ENCODE peak calls at places on chromosomes 3 and 15, in ten cellular contexts. A, Z, C, N, T, G, V, S, X and E are unnamed samples. For H3K9me3, the result is how much of the 10 kb centered on the place peaks cover.

GRCh38 chr3:190261740-190262139 is 60.5 kb downstream of the CLDN1 start:
- DNase-seq in A (no peak), C (no peak), N (no peak), S (no peak), Z (no peak), T (peak), V (no peak), G (no peak), X (no peak), E (no peak)

GRCh38 chr3:40387895-40388254 is 891 bp downstream of the ENTPD3 start:
- DNase-seq in T (no peak), G (no peak), A (no peak), Z (no peak), X (no peak), C (no peak), V (no peak), N (no peak), S (no peak), E (peak)

GRCh38 chr3:39626198-39626597 is 158.7 kb downstream of the MOBP start:
- DNase-seq in Z (no peak), C (no peak), A (no peak), G (no peak), V (no peak), S (no peak), X (no peak), T (no peak), N (no peak), E (no peak)

GRCh38 chr3:188578579-188579363 is 424.8 kb downstream of the LPP start:
- DNase-seq in Z (peak), S (peak), C (peak), G (peak), V (no peak), X (no peak), A (no peak), T (peak), N (no peak), E (peak)

GRCh38 chr3:100941046-100941445 is 52.2 kb downstream of the ABI3BP start:
- DNase-seq in G (no peak), S (no peak), A (no peak), T (no peak), X (no peak), Z (no peak), V (no peak), C (no peak), N (no peak), E (no peak)

GRCh38 chr3:39809181-39809994 is at the start of gene MYRIP:
- DNase-seq in N (no peak), T (no peak), S (peak), V (peak), A (no peak), C (peak), G (peak), Z (peak), X (no peak), E (peak)

GRCh38 chr3:124860599-124860998 is 26.6 kb downstream of the ITGB5 start:
- DNase-seq in V (peak), G (peak), A (no peak), C (peak), N (peak), X (no peak), Z (peak), T (peak), S (peak), E (peak)

GRCh38 chr3:55449527-55449926 is 37.6 kb downstream of the WNT5A start:
- DNase-seq in T (no peak), N (no peak), Z (no peak), G (no peak), A (no peak), V (no peak), X (no peak), S (no peak), C (no peak), E (no peak)

GRCh38 chr3:70471464-70472342 is 159.3 kb upstream of the MDFIC2 start:
- DNase-seq in S (no peak), T (peak), A (no peak), G (no peak), X (no peak), Z (no peak), N (no peak), C (no peak), V (no peak), E (peak)

GRCh38 chr15:95141486-95141885 is 910.1 kb downstream of the MCTP2 start:
- DNase-seq in X (no peak), A (no peak), T (peak), Z (no peak), V (no peak), C (no peak), N (no peak), S (no peak), G (no peak), E (no peak)

GRCh38 chr3:190807719-190808375 is 54.6 kb downstream of the GMNC start:
- DNase-seq in N (no peak), G (peak), T (no peak), X (no peak), Z (peak), V (peak), A (no peak), C (peak), S (no peak), E (peak)

GRCh38 chr3:171193693-171194092 is 167.2 kb upstream of the SLC2A2 start:
- DNase-seq in V (no peak), S (no peak), N (no peak), G (no peak), T (peak), X (no peak), C (no peak), A (no peak), Z (no peak), E (no peak)

GRCh38 chr3:81173514-81173913 is 587.9 kb downstream of the GBE1 start:
- DNase-seq in T (no peak), Z (no peak), S (no peak), X (no peak), C (no peak), A (no peak), N (no peak), G (no peak), V (no peak), E (no peak)

GRCh38 chr3:152474585-152474984 is 205.9 kb downstream of the MBNL1 start:
- DNase-seq in X (no peak), G (peak), V (no peak), T (peak), C (no peak), Z (peak), A (peak), S (no peak), N (peak), E (no peak)

GRCh38 chr3:196793224-196793623 is 53.6 kb downstream of the PAK2 start:
- DNase-seq in V (no peak), X (no peak), Z (no peak), A (no peak), N (peak), C (no peak), S (no peak), T (peak), G (no peak), E (no peak)

DNA sequence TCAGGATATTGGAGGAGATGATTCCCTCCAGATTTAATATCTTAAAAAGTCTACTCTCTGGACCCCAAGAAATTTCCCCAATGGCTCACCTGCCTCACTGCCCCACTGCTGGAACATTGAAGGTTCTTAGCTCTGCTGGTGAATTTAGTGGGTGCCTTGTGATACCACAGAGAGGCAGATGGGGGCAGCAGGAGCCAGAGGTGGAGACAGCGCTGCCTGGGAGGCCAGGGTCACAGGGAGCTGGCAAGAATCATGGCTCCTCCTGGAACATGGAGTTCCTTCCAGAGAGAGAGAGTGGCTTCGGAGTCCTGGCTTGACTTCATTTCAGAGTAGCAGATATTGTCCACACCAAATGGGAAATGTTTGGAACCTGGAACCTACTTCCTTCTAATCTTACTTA is 263.5 kb upstream of the CFAP20DC start:
- DNase-seq in T (peak), C (peak), V (peak), Z (no peak), A (no peak), N (peak), X (peak), G (no peak), S (peak), E (peak)
- TF ChIP-seq CTCF in T (peak), C (peak), V (no peak), Z (no peak), A (peak), N (peak), X (no peak), G (no peak), S (peak), E (no peak)

DNA sequence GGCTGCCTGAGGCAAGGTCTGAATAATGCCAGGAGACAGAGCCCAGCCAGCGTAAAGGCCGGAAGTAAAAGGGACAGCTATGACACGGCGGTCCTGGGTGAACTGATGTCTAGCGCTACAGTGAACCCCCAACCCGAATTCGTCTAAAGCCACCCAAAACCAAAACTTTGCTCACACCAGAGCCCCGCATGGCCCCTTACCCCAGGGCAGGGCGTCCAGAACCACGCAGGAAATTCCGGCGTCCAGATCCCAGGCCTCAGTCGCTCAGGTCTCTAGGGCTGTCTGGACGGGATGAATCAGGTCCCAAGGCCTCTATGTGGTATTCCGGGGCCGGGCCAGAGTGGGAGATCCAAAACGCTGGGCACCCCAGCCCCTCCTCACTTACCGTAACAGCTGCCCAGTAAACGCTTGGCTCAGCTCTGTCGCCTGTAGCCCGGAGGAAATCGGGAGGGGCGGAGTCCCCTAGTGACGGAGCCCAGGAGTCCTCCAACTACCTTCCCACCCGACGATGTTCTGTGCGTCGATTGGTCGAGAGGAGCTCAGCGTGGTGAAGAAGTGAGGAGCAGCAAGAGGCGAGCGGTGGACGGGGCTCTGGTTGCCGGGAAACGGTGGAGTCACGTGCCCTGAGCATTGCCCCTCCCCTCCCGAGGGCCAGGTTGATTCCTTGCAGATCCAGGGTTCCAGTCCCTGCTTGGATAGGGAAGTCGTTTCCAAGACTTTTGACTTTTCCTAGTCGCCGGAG is at the start of gene CCDC32:
- DNase-seq in A (peak), T (peak), S (peak), V (peak), X (peak), C (peak), Z (peak), N (peak), G (peak), E (peak)
- TF ChIP-seq POLR2A in A (peak), T (peak), S (peak), V (no peak), X (peak), C (peak), Z (peak), N (no peak), G (peak), E (peak)

DNA sequence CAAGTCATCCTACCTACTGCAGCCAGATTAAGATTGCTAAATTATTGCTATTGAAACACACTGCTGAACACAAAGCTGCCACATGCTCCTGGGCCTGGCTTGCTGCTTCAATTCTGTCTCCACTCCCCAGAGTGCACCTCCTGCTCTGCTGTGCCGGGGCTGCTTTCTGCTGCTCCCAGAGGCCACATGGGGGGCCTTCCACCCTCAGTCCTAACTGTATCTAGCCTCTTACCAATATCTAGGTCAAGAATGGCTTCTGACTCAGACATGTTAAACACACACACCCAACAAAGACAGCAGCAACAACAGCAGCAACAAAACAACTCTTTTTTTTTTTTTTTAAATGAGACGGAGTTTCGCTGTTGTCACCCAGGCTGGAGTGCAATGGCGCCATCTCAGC is 33.0 kb downstream of the MYZAP start:
- DNase-seq in A (no peak), N (no peak), X (no peak), S (no peak), G (no peak), T (no peak), Z (no peak), V (no peak), C (no peak), E (no peak)
- H3K9me3 ChIP-seq in A (under half), N (under half), X (under half), S (under half), G (under half), T (under half), Z (under half), V (under half), C (under half), E (under half)

DNA sequence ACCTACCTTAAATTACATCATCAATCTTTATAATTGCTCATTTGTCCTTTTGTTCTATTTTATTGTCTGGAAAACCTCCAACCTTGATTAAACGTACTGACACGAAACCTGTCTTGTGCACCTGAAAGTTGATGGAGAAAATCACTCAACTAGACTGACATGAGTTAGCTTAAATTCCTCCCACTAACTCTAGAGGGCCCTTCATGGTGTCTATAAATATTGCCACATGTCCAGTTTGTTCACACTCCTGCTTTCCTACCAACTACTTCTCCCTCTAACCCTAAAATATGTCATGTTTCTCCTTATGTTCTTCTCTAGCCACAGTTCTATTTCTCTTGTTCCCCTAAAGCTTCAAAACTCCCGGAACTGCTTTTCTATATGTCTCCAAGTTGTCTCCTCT is 59.8 kb upstream of the SGO1 start:
- DNase-seq in Z (no peak), C (no peak), G (no peak), S (no peak), X (no peak), N (no peak), T (no peak), A (no peak), V (no peak), E (no peak)
- TF ChIP-seq CTCF in Z (no peak), C (no peak), G (no peak), S (no peak), X (no peak), N (peak), T (no peak), A (no peak), V (no peak), E (no peak)

DNA sequence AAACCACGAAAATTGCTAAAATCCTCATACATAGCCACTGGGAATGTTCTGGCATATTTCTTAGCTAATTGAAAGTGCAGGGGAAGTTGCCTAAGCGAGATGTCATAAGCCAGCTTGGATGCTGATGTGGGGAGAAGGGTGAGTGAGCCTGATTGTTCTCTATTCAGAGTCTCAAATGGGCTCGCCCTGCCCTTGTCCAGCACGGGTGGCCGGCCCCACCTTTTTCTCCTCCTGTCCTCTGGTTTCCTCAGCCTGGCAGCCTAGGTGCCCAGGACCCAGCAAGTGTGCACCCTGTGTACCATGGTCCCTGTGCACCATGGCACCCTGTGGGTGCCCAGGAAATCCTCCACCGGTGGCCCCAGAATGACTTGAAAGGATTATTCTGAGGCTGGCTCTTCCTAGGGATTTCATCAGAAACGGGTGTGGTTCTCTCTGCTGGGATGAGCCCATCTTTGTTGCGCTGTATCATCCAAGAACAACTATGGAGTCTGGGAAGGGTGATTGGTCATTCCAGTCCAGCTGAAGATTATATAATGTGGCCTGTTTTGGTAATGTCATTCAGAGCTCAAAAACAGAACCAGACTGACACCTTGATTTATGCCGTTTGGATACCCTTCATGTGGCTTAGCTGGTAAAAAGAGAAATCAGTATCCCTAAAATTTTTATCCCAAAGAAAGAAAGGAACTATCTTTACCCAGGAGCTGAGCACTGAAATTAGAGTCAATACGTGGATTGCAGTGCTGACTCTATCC is 150.8 kb upstream of the BHLHE40 start:
- DNase-seq in V (no peak), N (no peak), C (peak), X (no peak), Z (no peak), T (peak), A (no peak), G (no peak), S (no peak), E (no peak)
- TF ChIP-seq POLR2A in V (no peak), N (no peak), C (no peak), X (no peak), Z (no peak), T (no peak), A (no peak), G (no peak), S (no peak), E (no peak)

GRCh38 chr3:149828390-149828789 is 15.4 kb downstream of the RNF13 start:
- DNase-seq in A (no peak), X (no peak), G (no peak), T (no peak), S (no peak), N (no peak), V (no peak), Z (no peak), C (no peak), E (no peak)

GRCh38 chr3:149831321-149831720 is 18.3 kb downstream of the RNF13 start:
- DNase-seq in A (no peak), Z (no peak), T (no peak), G (no peak), C (no peak), S (no peak), V (no peak), N (no peak), X (no peak), E (no peak)

GRCh38 chr3:149832086-149832485 is 19.1 kb downstream of the RNF13 start:
- DNase-seq in N (no peak), A (no peak), S (no peak), X (no peak), V (no peak), Z (no peak), G (no peak), C (no peak), T (peak), E (no peak)

GRCh38 chr3:149830902-149831301 is 17.9 kb downstream of the RNF13 start:
- DNase-seq in T (no peak), G (no peak), Z (no peak), X (no peak), A (no peak), N (no peak), S (no peak), C (no peak), V (no peak), E (no peak)

DNA sequence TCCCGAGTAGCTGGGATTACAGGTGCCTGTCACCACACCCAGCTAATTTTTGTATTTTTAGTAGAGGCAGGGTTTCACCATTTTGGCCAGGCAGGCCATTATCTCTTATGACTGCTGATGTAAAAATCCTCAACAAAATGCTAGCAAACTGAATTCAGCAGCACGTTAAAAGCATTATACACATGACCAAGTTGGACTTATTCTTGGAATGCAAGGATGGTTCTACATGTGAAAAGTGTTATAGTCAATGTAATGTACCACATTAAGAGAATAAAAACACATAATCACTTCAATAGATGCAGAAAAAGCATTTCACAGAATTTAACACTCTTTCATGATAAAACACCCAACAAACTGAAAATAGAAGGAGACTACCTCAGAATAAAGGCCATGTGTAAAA is 20.2 kb downstream of the RNF13 start:
- DNase-seq in T (no peak), A (no peak), C (no peak), V (no peak), S (no peak), X (no peak), N (no peak), G (no peak), Z (no peak), E (no peak)
- H3K9me3 ChIP-seq in T (under half), A (under half), C (half or more), V (under half), S (under half), X (under half), N (under half), G (under half), Z (under half), E (under half)